ENCODE peak calls at places on chromosomes 3 and 15, in ten cellular contexts. J is NT2/D1; X is iris pigment epithelial cell; Q is nephron progenitor cell; N is stimulated activated CD8-positive, alpha-beta memory T cell treated with anti-CD3 and anti-CD28 coated beads, Interleukin-15, amount 100 ng/mL, for 24 hours; D is adipocyte; P is C1 segment of cervical spinal cord; L is OCI-LY7; Z is midbrain; M is SJSA1. K is an unnamed sample.

GRCh38 chr15:68340711-68341671 is 63.4 kb downstream of the FEM1B start:
- DNase-seq in M (no peak), N (no peak), D (peak; percentile 40), Q (peak; percentile 23), P (no peak), Z (no peak), J (no peak), L (no peak), X (peak; percentile 23), K (no peak)

GRCh38 chr3:43410575-43410974 is 124.2 kb downstream of the SNRK start:
- DNase-seq in X (peak; percentile 7), J (no peak), L (no peak), M (no peak), N (no peak), P (no peak), D (peak; percentile 36), Q (no peak), Z (no peak), K (no peak)

GRCh38 chr3:118128886-118129285 is 905.8 kb downstream of the IGSF11 start:
- DNase-seq in M (no peak), Q (no peak), X (no peak), Z (no peak), L (no peak), N (no peak), J (no peak), D (peak; percentile 50), P (no peak), K (no peak)

GRCh38 chr3:54424283-54424682 is 301.9 kb downstream of the CACNA2D3 start:
- DNase-seq in Z (no peak), L (no peak), M (no peak), Q (no peak), J (peak; percentile 27), D (no peak), N (no peak), P (no peak), X (no peak), K (no peak)

GRCh38 chr15:98853593-98854420 is 153.8 kb downstream of the PGPEP1L start:
- DNase-seq in X (no peak), D (peak; percentile 40), M (no peak), N (no peak), Q (peak; percentile 26), L (no peak), P (no peak), Z (no peak), J (no peak), K (no peak)

GRCh38 chr3:134407247-134407640 is 33.0 kb upstream of the AMOTL2 start:
- DNase-seq in Z (peak; percentile 15), Q (no peak), N (no peak), D (peak; percentile 29), L (no peak), X (no peak), P (no peak), J (peak; percentile 40), M (no peak), K (no peak)

GRCh38 chr3:124887177-124887995 is at the start of gene ITGB5:
- DNase-seq in D (peak; percentile 93), J (peak; percentile 69), M (peak; percentile 85), Z (peak; percentile 40), X (peak; percentile 85), N (no peak), L (no peak), Q (peak; percentile 89), P (peak; percentile 35), K (peak; percentile 36)

GRCh38 chr15:74901612-74902063 is 5.0 kb downstream of the FAM219B start:
- DNase-seq in L (peak; percentile 72), N (no peak), D (peak; percentile 83), X (peak; percentile 39), Q (peak; percentile 62), Z (peak; percentile 59), M (peak; percentile 60), J (no peak), P (no peak), K (peak; percentile 84)

GRCh38 chr3:189304465-189305341 is 132.9 kb downstream of the TPRG1 start:
- DNase-seq in M (peak; percentile 19), D (peak; percentile 55), N (no peak), Z (no peak), Q (peak; percentile 14), P (no peak), X (no peak), J (peak; percentile 44), L (no peak), K (no peak)

GRCh38 chr3:27533718-27534578 is 49.8 kb upstream of the SLC4A7 start:
- DNase-seq in X (peak; percentile 93), D (peak; percentile 95), L (peak; percentile 1), P (no peak), N (no peak), Z (no peak), Q (no peak), M (peak; percentile 99), J (peak; percentile 93), K (peak; percentile 17)

GRCh38 chr3:154059798-154060197 is 61.4 kb upstream of the ARHGEF26 start:
- DNase-seq in M (no peak), J (no peak), Z (no peak), X (no peak), L (no peak), D (no peak), P (no peak), N (no peak), Q (peak; percentile 3), K (no peak)

GRCh38 chr15:31272558-31273257 is 53.9 kb upstream of the KLF13 start:
- DNase-seq in Q (no peak), J (no peak), Z (no peak), X (no peak), M (no peak), L (no peak), P (peak; percentile 36), D (no peak), N (no peak), K (no peak)

GRCh38 chr15:26628879-26629529 is 143.9 kb downstream of the GABRB3 start:
- DNase-seq in N (no peak), Z (no peak), M (no peak), J (no peak), D (no peak), Q (peak; percentile 16), P (no peak), L (peak; percentile 87), X (no peak), K (no peak)

GRCh38 chr15:68552773-68553172 is 26.0 kb upstream of the CORO2B start:
- DNase-seq in X (peak; percentile 59), D (peak; percentile 18), Z (peak; percentile 75), M (peak; percentile 33), N (no peak), P (peak; percentile 28), Q (no peak), L (no peak), J (no peak), K (no peak)

GRCh38 chr15:61994216-61994615 is 66.0 kb downstream of the VPS13C start:
- DNase-seq in M (peak; percentile 1), P (no peak), L (no peak), Z (no peak), D (peak; percentile 47), Q (no peak), J (no peak), X (peak; percentile 89), N (no peak), K (no peak)

GRCh38 chr3:31077021-31077601 is 182.7 kb upstream of the GADL1 start:
- DNase-seq in J (no peak), P (no peak), Z (no peak), X (peak; percentile 90), M (peak; percentile 84), D (peak; percentile 73), Q (no peak), N (no peak), L (no peak), K (no peak)

K was measured in germinal center.